ENCODE peak calls at places on chromosomes 3 and 15, in four cellular contexts. S is GM23248, X is neural progenitor cell, G is MM.1S. E is an unnamed sample. For H3K4me1, the result is how much of the 10 kb centered on the place peaks cover.

GRCh38 chr15:57395292-57395691 is 19.0 kb downstream of the CGNL1 start:
- DNase-seq in S (peak), X (no peak), G (no peak), E (no peak)

GRCh38 chr15:40345225-40345866 is 4.6 kb upstream of the CCDC9B start:
- DNase-seq in S (no peak), X (no peak), G (no peak), E (no peak)

GRCh38 chr3:115836944-115837343 is 213.6 kb downstream of the GAP43 start:
- DNase-seq in S (peak), X (peak), G (peak), E (peak)

GRCh38 chr3:72818915-72819314 is 29.3 kb downstream of the SHQ1 start:
- DNase-seq in S (peak), X (no peak), G (no peak), E (no peak)

GRCh38 chr15:79073336-79073735 is 17.2 kb downstream of the RASGRF1 start:
- DNase-seq in S (no peak), X (no peak), G (no peak), E (no peak)

GRCh38 chr15:99052205-99052604 is 44.6 kb upstream of the PGPEP1L start:
- DNase-seq in S (no peak), X (no peak), G (no peak), E (no peak)

GRCh38 chr15:58923696-58924300 is 9.7 kb downstream of the SLTM start:
- DNase-seq in S (peak), X (no peak), G (no peak), E (no peak)

GRCh38 chr3:150314248-150315027 is 93.7 kb upstream of the TSC22D2 start:
- DNase-seq in S (no peak), X (no peak), G (no peak), E (no peak)

DNA sequence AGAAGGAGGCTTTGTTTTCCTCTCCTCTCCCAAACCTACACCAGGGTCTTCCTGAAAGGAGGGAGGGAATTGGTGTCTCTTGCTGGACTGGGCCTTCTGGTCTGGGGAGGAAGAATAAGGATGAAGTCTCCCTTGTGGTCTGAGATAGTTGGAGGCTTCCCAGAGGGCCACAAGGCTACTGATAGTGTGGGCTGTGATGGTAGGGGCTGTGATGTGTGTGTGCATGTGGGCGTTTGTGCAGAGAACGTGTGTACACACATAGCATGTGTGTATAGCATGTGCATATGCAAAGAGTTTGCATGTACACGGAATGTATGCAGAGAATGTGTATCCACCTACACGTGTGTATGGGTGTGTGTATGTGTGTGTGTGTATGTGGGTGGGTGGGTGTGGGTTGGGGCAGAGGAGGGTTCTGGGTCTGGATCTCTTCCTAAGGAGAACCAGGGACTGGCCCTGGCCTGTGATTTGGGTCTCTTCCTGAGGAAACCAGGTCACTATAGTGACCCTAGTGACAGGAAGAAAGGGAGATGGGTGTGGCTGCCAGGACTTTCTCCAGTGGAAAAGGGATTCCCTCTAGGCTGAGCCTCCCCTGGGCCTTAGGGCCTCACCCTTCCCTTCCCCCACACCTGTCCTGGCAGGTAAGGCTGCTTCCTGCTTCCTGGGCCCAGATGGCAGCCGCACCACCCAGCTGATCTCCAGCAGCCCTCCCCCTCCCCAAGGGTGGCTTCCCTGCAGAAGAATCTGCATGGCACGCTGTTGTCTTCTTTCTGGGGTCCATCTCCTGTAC is 1.7 kb downstream of the FLNB start:
- DNase-seq in S (peak), X (no peak), G (no peak), E (peak)
- TF ChIP-seq EZH2phosphoT487 in S (no peak), X (no peak), G (no peak), E (no peak)

GRCh38 chr15:70922119-70922518 is 29.5 kb downstream of the LRRC49 start:
- DNase-seq in S (no peak), X (no peak), G (no peak), E (no peak)
- H3K4me1 ChIP-seq in S (under half), X (under half), G (under half), E (under half)

GRCh38 chr3:194167873-194168272 is 31.9 kb downstream of the HES1 start:
- DNase-seq in S (no peak), X (no peak), G (no peak), E (no peak)
- TF ChIP-seq EZH2phosphoT487 in S (no peak), X (no peak), G (no peak), E (no peak)

GRCh38 chr15:85414991-85415390 is 34.6 kb downstream of the AKAP13 start:
- DNase-seq in S (no peak), X (no peak), G (no peak), E (no peak)
- H3K4me1 ChIP-seq in S (half or more), X (under half), G (under half), E (under half)

GRCh38 chr15:50876989-50877360 is 31.5 kb upstream of the AP4E1 start:
- DNase-seq in S (peak), X (peak), G (peak), E (peak)
- TF ChIP-seq EZH2phosphoT487 in S (no peak), X (no peak), G (no peak), E (no peak)